ENCODE peak calls at places on chromosomes 6 and 20, in nine cellular contexts. One of them, this sample, is unnamed.

GRCh38 chr6:102417368-102417767 is 1023.9 kb downstream of the GRIK2 start:
- DNase-seq in T-helper 22 cell: no peak
- DNase-seq in stimulated activated CD4-positive, alpha-beta T cell treated with anti-CD3 and anti-CD28 coated beads, Interleukin-12 subunit alpha, Interleukin-12 subunit beta, amount 100 ng/mL, for 48 hours: no peak
- DNase-seq in activated CD4-positive, alpha-beta T cell treated with anti-CD3 and anti-CD28 coated beads for 1 hour: no peak
- DNase-seq in naive thymus-derived CD8-positive, alpha-beta T cell: no peak
- DNase-seq in ACHN: no peak
- DNase-seq in NCI-H510A: no peak
- DNase-seq in posterior vena cava: no peak
- DNase-seq in LoVo: no peak
- DNase-seq in this sample: no peak

GRCh38 chr6:33826537-33826936 is 22.7 kb upstream of the MLN start:
- DNase-seq in ACHN: no peak
- DNase-seq in stimulated activated CD4-positive, alpha-beta T cell treated with anti-CD3 and anti-CD28 coated beads, Interleukin-12 subunit alpha, Interleukin-12 subunit beta, amount 100 ng/mL, for 48 hours: no peak
- DNase-seq in T-helper 22 cell: no peak
- DNase-seq in naive thymus-derived CD8-positive, alpha-beta T cell: no peak
- DNase-seq in LoVo: no peak
- DNase-seq in activated CD4-positive, alpha-beta T cell treated with anti-CD3 and anti-CD28 coated beads for 1 hour: no peak
- DNase-seq in posterior vena cava: peak; percentile 45
- DNase-seq in NCI-H510A: peak; percentile 37
- DNase-seq in this sample: no peak

GRCh38 chr6:110650755-110651154 is 164.5 kb downstream of the CDK19 start:
- DNase-seq in posterior vena cava: no peak
- DNase-seq in NCI-H510A: no peak
- DNase-seq in T-helper 22 cell: no peak
- DNase-seq in LoVo: no peak
- DNase-seq in activated CD4-positive, alpha-beta T cell treated with anti-CD3 and anti-CD28 coated beads for 1 hour: no peak
- DNase-seq in stimulated activated CD4-positive, alpha-beta T cell treated with anti-CD3 and anti-CD28 coated beads, Interleukin-12 subunit alpha, Interleukin-12 subunit beta, amount 100 ng/mL, for 48 hours: no peak
- DNase-seq in naive thymus-derived CD8-positive, alpha-beta T cell: no peak
- DNase-seq in ACHN: no peak
- DNase-seq in this sample: no peak

GRCh38 chr20:4369798-4370124 is 351.9 kb upstream of the PRND start:
- DNase-seq in stimulated activated CD4-positive, alpha-beta T cell treated with anti-CD3 and anti-CD28 coated beads, Interleukin-12 subunit alpha, Interleukin-12 subunit beta, amount 100 ng/mL, for 48 hours: peak; percentile 34
- DNase-seq in activated CD4-positive, alpha-beta T cell treated with anti-CD3 and anti-CD28 coated beads for 1 hour: no peak
- DNase-seq in ACHN: no peak
- DNase-seq in LoVo: no peak
- DNase-seq in naive thymus-derived CD8-positive, alpha-beta T cell: no peak
- DNase-seq in posterior vena cava: no peak
- DNase-seq in T-helper 22 cell: no peak
- DNase-seq in NCI-H510A: no peak
- DNase-seq in this sample: no peak

GRCh38 chr6:24666097-24666615 is 543 bp downstream of the TDP2 start:
- DNase-seq in LoVo: no peak
- DNase-seq in ACHN: peak; percentile 44
- DNase-seq in naive thymus-derived CD8-positive, alpha-beta T cell: no peak
- DNase-seq in T-helper 22 cell: no peak
- DNase-seq in posterior vena cava: no peak
- DNase-seq in stimulated activated CD4-positive, alpha-beta T cell treated with anti-CD3 and anti-CD28 coated beads, Interleukin-12 subunit alpha, Interleukin-12 subunit beta, amount 100 ng/mL, for 48 hours: peak; percentile 25
- DNase-seq in NCI-H510A: peak; percentile 45
- DNase-seq in activated CD4-positive, alpha-beta T cell treated with anti-CD3 and anti-CD28 coated beads for 1 hour: peak; percentile 32
- DNase-seq in this sample: no peak

GRCh38 chr6:126539022-126539421 is 199.1 kb downstream of the CENPW start:
- DNase-seq in T-helper 22 cell: no peak
- DNase-seq in posterior vena cava: no peak
- DNase-seq in stimulated activated CD4-positive, alpha-beta T cell treated with anti-CD3 and anti-CD28 coated beads, Interleukin-12 subunit alpha, Interleukin-12 subunit beta, amount 100 ng/mL, for 48 hours: no peak
- DNase-seq in NCI-H510A: no peak
- DNase-seq in activated CD4-positive, alpha-beta T cell treated with anti-CD3 and anti-CD28 coated beads for 1 hour: no peak
- DNase-seq in ACHN: peak; percentile 71
- DNase-seq in LoVo: no peak
- DNase-seq in naive thymus-derived CD8-positive, alpha-beta T cell: no peak
- DNase-seq in this sample: no peak

GRCh38 chr20:45019027-45019763 is 52.9 kb downstream of the STK4 start:
- DNase-seq in T-helper 22 cell: no peak
- DNase-seq in NCI-H510A: no peak
- DNase-seq in stimulated activated CD4-positive, alpha-beta T cell treated with anti-CD3 and anti-CD28 coated beads, Interleukin-12 subunit alpha, Interleukin-12 subunit beta, amount 100 ng/mL, for 48 hours: no peak
- DNase-seq in posterior vena cava: no peak
- DNase-seq in activated CD4-positive, alpha-beta T cell treated with anti-CD3 and anti-CD28 coated beads for 1 hour: no peak
- DNase-seq in naive thymus-derived CD8-positive, alpha-beta T cell: no peak
- DNase-seq in ACHN: no peak
- DNase-seq in LoVo: no peak
- DNase-seq in this sample: no peak

GRCh38 chr20:49427751-49428518 is 54.5 kb downstream of the KCNB1 start:
- DNase-seq in posterior vena cava: peak; percentile 43
- DNase-seq in LoVo: no peak
- DNase-seq in ACHN: no peak
- DNase-seq in naive thymus-derived CD8-positive, alpha-beta T cell: no peak
- DNase-seq in T-helper 22 cell: no peak
- DNase-seq in activated CD4-positive, alpha-beta T cell treated with anti-CD3 and anti-CD28 coated beads for 1 hour: no peak
- DNase-seq in NCI-H510A: no peak
- DNase-seq in stimulated activated CD4-positive, alpha-beta T cell treated with anti-CD3 and anti-CD28 coated beads, Interleukin-12 subunit alpha, Interleukin-12 subunit beta, amount 100 ng/mL, for 48 hours: no peak
- DNase-seq in this sample: no peak

GRCh38 chr6:157075549-157076426 is 247.5 kb downstream of the TMEM242 start:
- DNase-seq in NCI-H510A: no peak
- DNase-seq in naive thymus-derived CD8-positive, alpha-beta T cell: no peak
- DNase-seq in stimulated activated CD4-positive, alpha-beta T cell treated with anti-CD3 and anti-CD28 coated beads, Interleukin-12 subunit alpha, Interleukin-12 subunit beta, amount 100 ng/mL, for 48 hours: peak; percentile 20
- DNase-seq in LoVo: no peak
- DNase-seq in T-helper 22 cell: no peak
- DNase-seq in posterior vena cava: no peak
- DNase-seq in ACHN: no peak
- DNase-seq in activated CD4-positive, alpha-beta T cell treated with anti-CD3 and anti-CD28 coated beads for 1 hour: no peak
- DNase-seq in this sample: no peak

GRCh38 chr20:53748821-53749402 is 155.3 kb upstream of the ZNF217 start:
- DNase-seq in naive thymus-derived CD8-positive, alpha-beta T cell: peak; percentile 41
- DNase-seq in activated CD4-positive, alpha-beta T cell treated with anti-CD3 and anti-CD28 coated beads for 1 hour: no peak
- DNase-seq in NCI-H510A: no peak
- DNase-seq in LoVo: no peak
- DNase-seq in posterior vena cava: no peak
- DNase-seq in ACHN: peak; percentile 27
- DNase-seq in stimulated activated CD4-positive, alpha-beta T cell treated with anti-CD3 and anti-CD28 coated beads, Interleukin-12 subunit alpha, Interleukin-12 subunit beta, amount 100 ng/mL, for 48 hours: no peak
- DNase-seq in T-helper 22 cell: no peak
- DNase-seq in this sample: peak; percentile 30

This sample was measured in naive B cell.